ENCODE peak calls at places on chromosomes 13 and 19, in six cellular contexts. One of them, this sample, is unnamed. For H3K9me3 and H3K4me1, the result is how much of the 10 kb centered on the place peaks cover.

GRCh38 chr13:96090240-96091101 is 564 bp downstream of the HS6ST3 start:
- DNase-seq in fibroblast of lung: peak
- DNase-seq in H1: peak
- DNase-seq in A549: no peak
- DNase-seq in cardiac muscle cell: peak
- DNase-seq in CD4-positive, CD25-positive, alpha-beta regulatory T cell: no peak
- DNase-seq in this sample: no peak

GRCh38 chr19:6005321-6006069 is 27.6 kb upstream of the RANBP3 start:
- DNase-seq in fibroblast of lung: no peak
- DNase-seq in H1: no peak
- DNase-seq in A549: no peak
- DNase-seq in cardiac muscle cell: no peak
- DNase-seq in CD4-positive, CD25-positive, alpha-beta regulatory T cell: no peak
- DNase-seq in this sample: no peak

GRCh38 chr19:40219721-40220276 is 1.6 kb upstream of the TTC9B start:
- DNase-seq in fibroblast of lung: peak
- DNase-seq in H1: no peak
- DNase-seq in A549: peak
- DNase-seq in cardiac muscle cell: peak
- DNase-seq in CD4-positive, CD25-positive, alpha-beta regulatory T cell: no peak
- DNase-seq in this sample: no peak

GRCh38 chr13:84847107-84847506 is 952.1 kb downstream of the SLITRK6 start:
- DNase-seq in fibroblast of lung: no peak
- DNase-seq in H1: no peak
- DNase-seq in A549: no peak
- DNase-seq in cardiac muscle cell: no peak
- DNase-seq in CD4-positive, CD25-positive, alpha-beta regulatory T cell: no peak
- DNase-seq in this sample: no peak

GRCh38 chr13:110364081-110364480 is 57.0 kb downstream of the COL4A2 start:
- DNase-seq in fibroblast of lung: no peak
- DNase-seq in H1: no peak
- DNase-seq in A549: no peak
- DNase-seq in cardiac muscle cell: no peak
- DNase-seq in CD4-positive, CD25-positive, alpha-beta regulatory T cell: no peak
- DNase-seq in this sample: no peak

GRCh38 chr19:6020166-6020967 is 42.4 kb upstream of the RANBP3 start:
- DNase-seq in fibroblast of lung: no peak
- DNase-seq in H1: no peak
- DNase-seq in A549: no peak
- DNase-seq in cardiac muscle cell: peak
- DNase-seq in CD4-positive, CD25-positive, alpha-beta regulatory T cell: no peak
- DNase-seq in this sample: no peak

GRCh38 chr13:82062772-82063171 is 1721.8 kb upstream of the SPRY2 start:
- DNase-seq in fibroblast of lung: peak
- DNase-seq in H1: no peak
- DNase-seq in A549: no peak
- DNase-seq in cardiac muscle cell: no peak
- DNase-seq in CD4-positive, CD25-positive, alpha-beta regulatory T cell: no peak
- DNase-seq in this sample: no peak

GRCh38 chr19:1466461-1467227 is 12.4 kb downstream of the C19orf25 start:
- DNase-seq in fibroblast of lung: no peak
- DNase-seq in H1: peak
- DNase-seq in A549: no peak
- DNase-seq in cardiac muscle cell: no peak
- DNase-seq in CD4-positive, CD25-positive, alpha-beta regulatory T cell: no peak
- DNase-seq in this sample: no peak

GRCh38 chr19:19528721-19529490 is at the start of gene YJEFN3:
- DNase-seq in fibroblast of lung: peak
- DNase-seq in H1: no peak
- DNase-seq in A549: no peak
- DNase-seq in cardiac muscle cell: peak
- DNase-seq in CD4-positive, CD25-positive, alpha-beta regulatory T cell: no peak
- DNase-seq in this sample: no peak

GRCh38 chr13:104641309-104641708 is 1575.1 kb upstream of the SLC10A2 start:
- DNase-seq in fibroblast of lung: peak
- DNase-seq in H1: no peak
- DNase-seq in A549: no peak
- DNase-seq in cardiac muscle cell: peak
- DNase-seq in CD4-positive, CD25-positive, alpha-beta regulatory T cell: no peak
- DNase-seq in this sample: no peak

GRCh38 chr19:4879041-4879440 is 11.6 kb upstream of the PLIN3 start:
- DNase-seq in fibroblast of lung: no peak
- DNase-seq in H1: no peak
- DNase-seq in A549: no peak
- DNase-seq in cardiac muscle cell: no peak
- DNase-seq in CD4-positive, CD25-positive, alpha-beta regulatory T cell: no peak
- DNase-seq in this sample: no peak

GRCh38 chr19:46193678-46194077 is 35.9 kb upstream of the IGFL1 start:
- DNase-seq in fibroblast of lung: no peak
- DNase-seq in H1: no peak
- DNase-seq in A549: no peak
- DNase-seq in cardiac muscle cell: peak
- DNase-seq in CD4-positive, CD25-positive, alpha-beta regulatory T cell: no peak
- DNase-seq in this sample: no peak

GRCh38 chr13:84121456-84121855 is 239.2 kb upstream of the SLITRK1 start:
- DNase-seq in fibroblast of lung: peak
- DNase-seq in H1: no peak
- DNase-seq in A549: no peak
- DNase-seq in cardiac muscle cell: peak
- DNase-seq in CD4-positive, CD25-positive, alpha-beta regulatory T cell: no peak
- DNase-seq in this sample: peak

GRCh38 chr13:50127017-50127725 is 111.9 kb downstream of the KCNRG start:
- DNase-seq in fibroblast of lung: peak
- DNase-seq in H1: peak
- DNase-seq in A549: no peak
- DNase-seq in cardiac muscle cell: peak
- DNase-seq in CD4-positive, CD25-positive, alpha-beta regulatory T cell: peak
- DNase-seq in this sample: no peak

GRCh38 chr13:61592489-61592888 is 176.8 kb upstream of the PCDH20 start:
- DNase-seq in fibroblast of lung: no peak
- DNase-seq in H1: no peak
- DNase-seq in A549: no peak
- DNase-seq in cardiac muscle cell: no peak
- DNase-seq in CD4-positive, CD25-positive, alpha-beta regulatory T cell: no peak
- DNase-seq in this sample: no peak

GRCh38 chr19:2059422-2060201 is 8.6 kb upstream of the MKNK2 start:
- DNase-seq in fibroblast of lung: peak
- DNase-seq in H1: no peak
- DNase-seq in A549: peak
- DNase-seq in cardiac muscle cell: peak
- DNase-seq in CD4-positive, CD25-positive, alpha-beta regulatory T cell: no peak
- DNase-seq in this sample: peak

GRCh38 chr13:57878291-57878690 is 246.7 kb downstream of the PCDH17 start:
- DNase-seq in fibroblast of lung: peak
- DNase-seq in H1: no peak
- DNase-seq in A549: no peak
- DNase-seq in cardiac muscle cell: no peak
- DNase-seq in CD4-positive, CD25-positive, alpha-beta regulatory T cell: no peak
- DNase-seq in this sample: peak

GRCh38 chr19:45825917-45826893 is 11.1 kb upstream of the RSPH6A start:
- DNase-seq in fibroblast of lung: no peak
- DNase-seq in H1: no peak
- DNase-seq in A549: no peak
- DNase-seq in cardiac muscle cell: no peak
- DNase-seq in CD4-positive, CD25-positive, alpha-beta regulatory T cell: no peak
- DNase-seq in this sample: no peak

GRCh38 chr19:41998246-41999020 is 4.4 kb upstream of the ATP1A3 start:
- DNase-seq in fibroblast of lung: peak
- DNase-seq in H1: peak
- DNase-seq in A549: peak
- DNase-seq in cardiac muscle cell: peak
- DNase-seq in CD4-positive, CD25-positive, alpha-beta regulatory T cell: no peak
- DNase-seq in this sample: no peak

GRCh38 chr19:21256722-21257121 is 72.5 kb downstream of the ZNF708 start:
- DNase-seq in fibroblast of lung: peak
- DNase-seq in H1: no peak
- DNase-seq in A549: peak
- DNase-seq in cardiac muscle cell: peak
- DNase-seq in CD4-positive, CD25-positive, alpha-beta regulatory T cell: no peak
- DNase-seq in this sample: no peak

GRCh38 chr19:42140125-42140754 is 8.0 kb upstream of the POU2F2 start:
- DNase-seq in fibroblast of lung: peak
- DNase-seq in H1: peak
- DNase-seq in A549: no peak
- DNase-seq in cardiac muscle cell: peak
- DNase-seq in CD4-positive, CD25-positive, alpha-beta regulatory T cell: no peak
- DNase-seq in this sample: peak

GRCh38 chr19:52473655-52474350 is 20.4 kb downstream of the ZNF578 start:
- DNase-seq in fibroblast of lung: no peak
- DNase-seq in H1: no peak
- DNase-seq in A549: no peak
- DNase-seq in cardiac muscle cell: no peak
- DNase-seq in CD4-positive, CD25-positive, alpha-beta regulatory T cell: no peak
- DNase-seq in this sample: no peak

GRCh38 chr19:52474351-52475127 is 21.2 kb downstream of the ZNF578 start:
- DNase-seq in fibroblast of lung: no peak
- DNase-seq in H1: no peak
- DNase-seq in A549: no peak
- DNase-seq in cardiac muscle cell: no peak
- DNase-seq in CD4-positive, CD25-positive, alpha-beta regulatory T cell: no peak
- DNase-seq in this sample: no peak
- H3K9me3 ChIP-seq in fibroblast of lung: under half
- H3K9me3 ChIP-seq in H1: half or more
- H3K9me3 ChIP-seq in A549: half or more
- H3K9me3 ChIP-seq in cardiac muscle cell: under half
- H3K9me3 ChIP-seq in CD4-positive, CD25-positive, alpha-beta regulatory T cell: half or more
- H3K9me3 ChIP-seq in this sample: under half

GRCh38 chr13:40665754-40666057 is 735 bp downstream of the FOXO1 start:
- DNase-seq in fibroblast of lung: peak
- DNase-seq in H1: no peak
- DNase-seq in A549: peak
- DNase-seq in cardiac muscle cell: no peak
- DNase-seq in CD4-positive, CD25-positive, alpha-beta regulatory T cell: no peak
- DNase-seq in this sample: peak

GRCh38 chr13:40668335-40668734 is 1.9 kb upstream of the FOXO1 start:
- DNase-seq in fibroblast of lung: no peak
- DNase-seq in H1: no peak
- DNase-seq in A549: peak
- DNase-seq in cardiac muscle cell: peak
- DNase-seq in CD4-positive, CD25-positive, alpha-beta regulatory T cell: no peak
- DNase-seq in this sample: no peak

GRCh38 chr13:40666058-40666904 is at the start of gene FOXO1:
- DNase-seq in fibroblast of lung: peak
- DNase-seq in H1: peak
- DNase-seq in A549: peak
- DNase-seq in cardiac muscle cell: peak
- DNase-seq in CD4-positive, CD25-positive, alpha-beta regulatory T cell: peak
- DNase-seq in this sample: peak

GRCh38 chr13:40666905-40667621 is 622 bp upstream of the FOXO1 start:
- DNase-seq in fibroblast of lung: no peak
- DNase-seq in H1: peak
- DNase-seq in A549: peak
- DNase-seq in cardiac muscle cell: no peak
- DNase-seq in CD4-positive, CD25-positive, alpha-beta regulatory T cell: no peak
- DNase-seq in this sample: no peak

GRCh38 chr13:40667622-40667978 is 1.2 kb upstream of the FOXO1 start:
- DNase-seq in fibroblast of lung: no peak
- DNase-seq in H1: peak
- DNase-seq in A549: no peak
- DNase-seq in cardiac muscle cell: no peak
- DNase-seq in CD4-positive, CD25-positive, alpha-beta regulatory T cell: no peak
- DNase-seq in this sample: no peak
- H3K4me1 ChIP-seq in fibroblast of lung: under half
- H3K4me1 ChIP-seq in H1: under half
- H3K4me1 ChIP-seq in A549: under half
- H3K4me1 ChIP-seq in cardiac muscle cell: under half
- H3K4me1 ChIP-seq in CD4-positive, CD25-positive, alpha-beta regulatory T cell: under half
- H3K4me1 ChIP-seq in this sample: under half

DNA sequence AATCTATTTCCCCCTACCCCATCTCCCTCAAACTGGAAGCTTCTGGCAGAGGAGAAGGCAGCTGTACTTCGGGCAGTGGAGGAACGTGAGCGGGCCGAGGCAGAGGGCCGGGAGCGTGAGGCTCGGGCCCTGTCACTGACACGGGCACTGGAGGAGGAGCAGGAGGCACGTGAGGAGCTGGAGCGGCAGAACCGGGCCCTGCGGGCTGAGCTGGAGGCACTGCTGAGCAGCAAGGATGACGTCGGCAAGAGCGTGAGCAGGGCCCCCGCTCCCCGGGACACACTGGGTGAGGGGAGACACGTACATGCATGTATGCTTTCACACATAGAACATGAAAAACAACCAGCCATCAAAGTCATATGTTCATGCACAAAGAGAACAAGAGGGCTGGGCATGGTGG is 42.7 kb downstream of the KCNC3 start:
- DNase-seq in fibroblast of lung: no peak
- DNase-seq in H1: no peak
- DNase-seq in A549: no peak
- DNase-seq in cardiac muscle cell: no peak
- DNase-seq in CD4-positive, CD25-positive, alpha-beta regulatory T cell: no peak
- DNase-seq in this sample: no peak
- H3K9me3 ChIP-seq in fibroblast of lung: under half
- H3K9me3 ChIP-seq in H1: under half
- H3K9me3 ChIP-seq in A549: under half
- H3K9me3 ChIP-seq in cardiac muscle cell: under half
- H3K9me3 ChIP-seq in CD4-positive, CD25-positive, alpha-beta regulatory T cell: under half
- H3K9me3 ChIP-seq in this sample: under half

GRCh38 chr19:13022111-13022858 is 27.0 kb downstream of the NFIX start:
- DNase-seq in fibroblast of lung: peak
- DNase-seq in H1: no peak
- DNase-seq in A549: no peak
- DNase-seq in cardiac muscle cell: peak
- DNase-seq in CD4-positive, CD25-positive, alpha-beta regulatory T cell: no peak
- DNase-seq in this sample: no peak
- H3K4me1 ChIP-seq in fibroblast of lung: under half
- H3K4me1 ChIP-seq in H1: under half
- H3K4me1 ChIP-seq in A549: under half
- H3K4me1 ChIP-seq in cardiac muscle cell: under half
- H3K4me1 ChIP-seq in CD4-positive, CD25-positive, alpha-beta regulatory T cell: under half
- H3K4me1 ChIP-seq in this sample: under half

DNA sequence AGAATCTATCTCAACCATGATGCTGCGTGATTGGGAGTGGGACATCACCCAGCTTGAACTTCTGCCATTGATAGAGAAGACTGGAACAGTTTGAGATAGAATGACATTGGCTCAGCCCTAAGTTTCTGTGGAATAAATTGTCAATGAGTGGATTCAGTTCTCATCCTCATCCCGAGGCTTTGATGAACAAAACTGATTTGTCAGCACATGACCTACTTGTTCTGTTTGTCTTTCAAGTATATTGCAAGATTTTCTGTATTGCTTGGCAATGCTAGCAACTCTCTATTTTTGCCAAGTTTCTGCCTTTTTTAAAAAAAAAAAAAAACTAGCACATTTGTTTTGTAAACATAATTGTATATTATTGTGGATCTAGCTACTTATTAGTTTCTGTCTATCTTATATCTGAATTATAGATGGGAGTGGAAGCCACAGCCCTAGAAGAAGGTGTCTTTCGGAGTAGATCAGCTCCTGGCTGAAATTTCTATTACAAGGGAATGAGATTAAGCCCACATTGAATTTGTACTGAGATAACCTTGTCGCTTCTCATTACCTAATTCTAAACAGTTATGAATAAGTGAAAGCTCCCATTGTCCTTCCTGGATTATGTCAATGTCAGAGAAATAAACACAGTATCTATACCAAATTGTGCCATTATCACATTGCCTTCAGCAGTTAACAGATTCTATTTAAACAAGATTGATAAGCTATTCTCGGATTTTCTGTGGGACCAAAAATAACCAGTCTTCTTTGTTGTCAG is 166.1 kb downstream of the TNFSF13B start:
- DNase-seq in fibroblast of lung: no peak
- DNase-seq in H1: no peak
- DNase-seq in A549: no peak
- DNase-seq in cardiac muscle cell: no peak
- DNase-seq in CD4-positive, CD25-positive, alpha-beta regulatory T cell: no peak
- DNase-seq in this sample: no peak
- H3K9me3 ChIP-seq in fibroblast of lung: under half
- H3K9me3 ChIP-seq in H1: under half
- H3K9me3 ChIP-seq in A549: under half
- H3K9me3 ChIP-seq in cardiac muscle cell: under half
- H3K9me3 ChIP-seq in CD4-positive, CD25-positive, alpha-beta regulatory T cell: under half
- H3K9me3 ChIP-seq in this sample: under half

This sample was measured in HAP-1.